ENCODE peak calls at places on chromosomes 2 and 18, in six cellular contexts. G is mucosa of descending colon; C is psoas muscle; R is CD8-positive, alpha-beta T cell; N is body of pancreas; S is GM12865. J is an unnamed sample.

GRCh38 chr18:50700245-50701165 is 119.3 kb downstream of the MRO start:
- DNase-seq in G (no peak), C (no peak), R (no peak), N (no peak), S (no peak), J (no peak)

GRCh38 chr2:8027387-8027786 is 654.5 kb upstream of the ID2 start:
- DNase-seq in G (no peak), C (no peak), R (no peak), N (no peak), S (no peak), J (no peak)

GRCh38 chr2:142980246-142981068 is 103.0 kb downstream of the KYNU start:
- DNase-seq in G (no peak), C (no peak), R (no peak), N (no peak), S (peak), J (no peak)

GRCh38 chr2:232884001-232884421 is 13.9 kb downstream of the SNORC start:
- DNase-seq in G (no peak), C (no peak), R (no peak), N (no peak), S (no peak), J (peak)

GRCh38 chr2:28387082-28387960 is 5.3 kb upstream of the FOSL2 start:
- DNase-seq in G (no peak), C (no peak), R (no peak), N (no peak), S (no peak), J (no peak)

GRCh38 chr18:48410095-48410920 is 1.1 kb upstream of the ZBTB7C start:
- DNase-seq in G (peak), C (peak), R (peak), N (peak), S (peak), J (peak)

GRCh38 chr2:7840651-7841380 is 841.0 kb upstream of the ID2 start:
- DNase-seq in G (no peak), C (no peak), R (no peak), N (no peak), S (no peak), J (no peak)

GRCh38 chr2:102848366-102848839 is 86.6 kb downstream of the TMEM182 start:
- DNase-seq in G (peak), C (peak), R (no peak), N (peak), S (peak), J (peak)

GRCh38 chr2:131483981-131484505 is 8.1 kb downstream of the TUBA3D start:
- DNase-seq in G (no peak), C (no peak), R (no peak), N (no peak), S (no peak), J (no peak)

GRCh38 chr18:67081866-67082265 is 434.7 kb downstream of the DSEL start:
- DNase-seq in G (no peak), C (no peak), R (no peak), N (no peak), S (no peak), J (no peak)

GRCh38 chr2:39437522-39438296 is 624 bp upstream of the MAP4K3 start:
- DNase-seq in G (peak), C (peak), R (peak), N (peak), S (peak), J (peak)

GRCh38 chr2:20438334-20439192 is 8.3 kb upstream of the RHOB start:
- DNase-seq in G (no peak), C (no peak), R (no peak), N (no peak), S (no peak), J (no peak)

GRCh38 chr2:198545411-198545810 is 741.0 kb downstream of the PLCL1 start:
- DNase-seq in G (no peak), C (no peak), R (no peak), N (no peak), S (no peak), J (no peak)

GRCh38 chr2:36607947-36608346 is 10.0 kb upstream of the FEZ2 start:
- DNase-seq in G (no peak), C (no peak), R (no peak), N (no peak), S (no peak), J (no peak)

GRCh38 chr2:241507430-241508239 is 749 bp downstream of the STK25 start:
- DNase-seq in G (peak), C (peak), R (peak), N (peak), S (peak), J (peak)

DNA sequence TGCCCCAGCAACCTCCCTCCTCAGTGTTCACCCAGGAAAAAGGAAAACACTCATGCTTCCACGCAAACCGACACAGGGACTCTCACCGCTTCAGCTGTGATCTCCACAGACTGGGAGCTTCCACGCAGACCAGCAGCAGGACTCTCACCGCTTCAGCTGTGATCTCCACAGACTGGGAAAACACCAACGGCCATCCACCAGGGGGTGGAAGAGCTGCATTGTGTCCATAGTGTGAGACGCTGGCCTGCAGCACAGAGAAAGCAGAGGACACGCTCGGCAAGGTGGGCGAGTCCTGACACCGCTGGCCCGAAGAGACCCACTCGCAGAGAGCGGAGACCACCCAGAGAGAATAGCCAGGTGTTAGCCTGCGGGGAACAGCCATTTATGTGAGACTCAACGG is 42.5 kb upstream of the NFATC1 start:
- DNase-seq in G (no peak), C (no peak), R (no peak), N (no peak), S (no peak), J (peak)
- TF ChIP-seq CTCF in G (no peak), C (no peak), R (no peak), N (no peak), S (no peak), J (peak)

GRCh38 chr2:204051476-204051875 is 114.9 kb downstream of the ICOS start:
- DNase-seq in G (no peak), C (no peak), R (no peak), N (no peak), S (no peak), J (no peak)
- TF ChIP-seq CTCF in G (no peak), C (no peak), R (peak), N (no peak), S (no peak), J (peak)

DNA sequence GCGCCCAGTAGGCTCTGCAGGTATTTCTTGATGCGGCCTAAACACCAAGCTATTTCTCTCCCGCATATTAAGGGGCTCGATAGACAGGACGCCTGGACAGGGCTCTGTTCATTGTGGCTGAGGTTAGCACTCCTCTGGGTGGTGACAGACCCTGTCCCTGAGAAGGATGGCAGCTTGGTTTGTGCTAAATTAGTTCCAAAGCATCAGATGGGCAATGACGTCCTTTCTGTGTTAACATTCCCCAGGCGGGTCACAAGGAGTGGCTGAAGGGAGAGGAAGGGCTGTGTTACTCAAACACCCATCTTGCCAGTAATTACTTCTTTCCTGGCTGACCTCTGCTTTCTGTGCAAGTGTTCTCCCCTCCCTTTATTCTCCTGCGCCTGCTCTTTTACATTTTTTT is 75.0 kb downstream of the TMEM247 start:
- DNase-seq in G (no peak), C (no peak), R (no peak), N (no peak), S (no peak), J (no peak)
- TF ChIP-seq CTCF in G (no peak), C (no peak), R (no peak), N (no peak), S (no peak), J (no peak)

DNA sequence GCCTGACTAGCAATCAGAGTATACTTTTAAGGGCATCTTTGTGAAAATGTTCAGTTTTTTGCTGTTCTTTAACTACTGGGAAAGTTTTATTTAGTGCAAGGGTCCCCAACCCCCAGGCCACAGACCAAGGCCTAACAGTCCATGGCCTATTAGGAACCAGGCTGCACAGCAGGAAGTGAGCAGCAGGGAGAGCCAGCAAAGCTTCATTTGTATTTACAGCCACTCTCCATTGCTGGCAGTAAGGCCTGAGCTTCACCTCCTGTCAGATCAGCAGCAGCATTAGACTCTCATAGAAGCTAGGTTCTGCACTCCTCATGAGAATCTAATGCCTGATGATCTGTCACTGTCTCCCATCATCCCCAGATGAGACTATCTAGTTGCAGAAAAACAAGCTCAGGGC is 17.1 kb upstream of the NR4A2 start:
- DNase-seq in G (no peak), C (no peak), R (no peak), N (no peak), S (no peak), J (no peak)
- TF ChIP-seq CTCF in G (no peak), C (no peak), R (no peak), N (no peak), S (no peak), J (no peak)

GRCh38 chr2:50878256-50878655 is 153.7 kb downstream of the NRXN1 start:
- DNase-seq in G (no peak), C (no peak), R (no peak), N (no peak), S (peak), J (no peak)

GRCh38 chr2:50872543-50872942 is 159.4 kb downstream of the NRXN1 start:
- DNase-seq in G (no peak), C (no peak), R (no peak), N (no peak), S (no peak), J (no peak)
- TF ChIP-seq CTCF in G (no peak), C (no peak), R (no peak), N (no peak), S (no peak), J (no peak)

GRCh38 chr2:171706152-171706803 is 19.0 kb downstream of the DYNC1I2 start:
- DNase-seq in G (no peak), C (no peak), R (no peak), N (no peak), S (peak), J (no peak)
- TF ChIP-seq CTCF in G (no peak), C (peak), R (peak), N (no peak), S (no peak), J (peak)

GRCh38 chr2:112644155-112644932 is 1.4 kb upstream of the SLC20A1 start:
- DNase-seq in G (no peak), C (no peak), R (no peak), N (peak), S (no peak), J (no peak)

GRCh38 chr2:112646102-112646719 is 472 bp downstream of the SLC20A1 start:
- DNase-seq in G (no peak), C (peak), R (peak), N (no peak), S (peak), J (no peak)

GRCh38 chr2:112646791-112647720 is 1.3 kb downstream of the SLC20A1 start:
- DNase-seq in G (no peak), C (no peak), R (no peak), N (no peak), S (peak), J (no peak)

GRCh38 chr2:112644933-112645395 is 775 bp upstream of the SLC20A1 start:
- DNase-seq in G (no peak), C (no peak), R (no peak), N (no peak), S (no peak), J (no peak)

DNA sequence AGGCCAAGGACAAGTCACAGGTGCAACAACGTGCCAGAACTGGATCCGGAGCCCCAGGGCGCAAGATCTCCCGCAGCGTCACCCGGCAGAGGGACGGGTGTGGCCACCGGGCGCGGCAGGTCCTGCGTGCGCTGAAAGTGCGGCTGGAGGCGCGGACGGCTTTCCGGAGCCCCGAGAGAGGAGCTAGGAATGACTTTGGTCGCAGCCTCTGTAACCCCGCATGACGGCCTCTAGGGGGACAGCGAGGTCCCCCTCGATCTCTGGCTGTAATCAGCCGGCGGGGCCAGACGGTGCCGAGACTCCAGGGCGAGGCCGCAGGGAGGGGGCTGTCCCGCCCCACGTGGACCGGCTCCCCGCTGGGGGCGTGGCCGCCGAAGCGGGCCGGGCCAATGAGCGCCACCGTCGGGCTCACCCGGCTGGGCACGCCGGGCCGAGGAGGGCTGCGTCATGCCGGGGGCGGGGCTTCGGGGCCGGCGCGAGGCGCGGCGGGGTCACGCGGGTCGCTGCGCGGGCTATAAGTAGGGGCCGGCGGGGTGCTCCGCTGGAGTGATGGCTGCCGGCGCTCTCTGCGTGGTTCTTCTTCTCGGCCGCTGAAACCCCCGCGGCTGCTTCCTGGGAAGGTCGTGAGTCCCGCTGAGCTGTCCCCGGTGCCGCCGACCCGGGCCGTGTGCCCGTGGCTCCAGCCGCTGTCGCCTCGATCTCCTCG is at the start of gene SLC20A1:
- DNase-seq in G (peak), C (peak), R (peak), N (peak), S (peak), J (peak)
- TF ChIP-seq CTCF in G (no peak), C (peak), R (peak), N (peak), S (peak), J (peak)